ENCODE peak calls at places on chromosome 19, in nine cellular contexts. W, R, B, U, T, G, F, Y and O are unnamed samples.

GRCh38 chr19:40252395-40252794 is 25.9 kb upstream of the CCNP start:
- DNase-seq in G (no peak), U (no peak), R (no peak), T (no peak), F (no peak), Y (no peak), W (no peak), B (no peak), O (peak)

GRCh38 chr19:15283141-15283885 is 49.0 kb downstream of the BRD4 start:
- DNase-seq in B (peak), F (no peak), U (peak), T (no peak), Y (no peak), R (no peak), W (peak), G (no peak), O (no peak)

GRCh38 chr19:41589371-41589770 is 13.4 kb downstream of the CEACAM21 start:
- DNase-seq in T (no peak), G (no peak), U (no peak), Y (no peak), F (no peak), R (no peak), W (no peak), B (no peak), O (no peak)

GRCh38 chr19:9793051-9793591 is 24.6 kb upstream of the ZNF846 start:
- DNase-seq in U (peak), G (peak), Y (no peak), F (no peak), B (no peak), R (peak), T (peak), W (no peak), O (no peak)

GRCh38 chr19:51469162-51469561 is 9.2 kb upstream of the CEACAM18 start:
- DNase-seq in W (no peak), T (no peak), B (no peak), R (no peak), G (no peak), F (no peak), U (no peak), Y (no peak), O (no peak)

GRCh38 chr19:11278670-11279069 is 16.3 kb upstream of the DOCK6 start:
- DNase-seq in R (no peak), W (no peak), G (no peak), T (no peak), U (no peak), Y (no peak), F (no peak), B (no peak), O (peak)

GRCh38 chr19:2282062-2282861 is at the start of gene PEAK3:
- DNase-seq in Y (no peak), U (peak), T (no peak), F (no peak), R (no peak), B (no peak), G (no peak), W (peak), O (peak)

GRCh38 chr19:38527466-38528136 is 90.2 kb downstream of the MAP4K1 start:
- DNase-seq in T (no peak), U (no peak), F (no peak), Y (no peak), R (no peak), G (no peak), W (no peak), B (no peak), O (peak)

GRCh38 chr19:12217332-12217731 is 54.4 kb downstream of the ZNF136 start:
- DNase-seq in F (no peak), R (no peak), T (no peak), Y (no peak), U (no peak), B (no peak), G (no peak), W (no peak), O (no peak)

GRCh38 chr19:29596885-29597525 is 9.1 kb upstream of the POP4 start:
- DNase-seq in R (no peak), G (no peak), U (peak), B (no peak), Y (no peak), F (no peak), T (no peak), W (no peak), O (peak)

GRCh38 chr19:51721905-51722304 is 1.9 kb downstream of the HAS1 start:
- DNase-seq in T (no peak), F (no peak), G (no peak), U (no peak), B (no peak), Y (no peak), R (no peak), W (no peak), O (no peak)

GRCh38 chr19:38395381-38396127 is 7.1 kb downstream of the SPRED3 start:
- DNase-seq in B (no peak), U (no peak), W (no peak), R (no peak), G (no peak), F (no peak), T (peak), Y (no peak), O (no peak)

GRCh38 chr19:43634516-43634876 is 5.2 kb downstream of the CADM4 start:
- DNase-seq in F (no peak), R (no peak), W (peak), Y (no peak), U (no peak), G (peak), T (no peak), B (no peak), O (peak)

GRCh38 chr19:5672708-5673459 is 7.4 kb downstream of the MICOS13 start:
- DNase-seq in B (no peak), R (no peak), G (no peak), Y (no peak), F (no peak), U (no peak), W (no peak), T (no peak), O (no peak)

GRCh38 chr19:1105217-1105872 is 1.6 kb downstream of the GPX4 start:
- DNase-seq in B (no peak), U (no peak), R (no peak), W (no peak), G (no peak), T (no peak), Y (no peak), F (no peak), O (no peak)

GRCh38 chr19:6610934-6611370 is 20.0 kb upstream of the CD70 start:
- DNase-seq in G (no peak), T (no peak), B (peak), Y (no peak), W (no peak), F (peak), U (peak), R (no peak), O (no peak)

GRCh38 chr19:48571378-48572162 is 19.6 kb downstream of the SULT2B1 start:
- DNase-seq in T (no peak), F (no peak), R (no peak), U (no peak), W (no peak), Y (no peak), B (no peak), G (no peak), O (no peak)

GRCh38 chr19:38046254-38047047 is 139.4 kb downstream of the SIPA1L3 start:
- DNase-seq in U (no peak), G (no peak), R (no peak), F (no peak), W (no peak), Y (no peak), B (no peak), T (no peak), O (no peak)

GRCh38 chr19:23698711-23699520 is 11.9 kb upstream of the ZNF675 start:
- DNase-seq in R (peak), W (no peak), G (no peak), U (peak), T (no peak), B (no peak), Y (no peak), F (no peak), O (no peak)

GRCh38 chr19:14059652-14060155 is 2.2 kb downstream of the PALM3 start:
- DNase-seq in T (no peak), G (no peak), B (no peak), W (no peak), U (no peak), F (no peak), Y (no peak), R (no peak), O (no peak)

GRCh38 chr19:15323496-15324235 is 8.7 kb downstream of the BRD4 start:
- DNase-seq in B (no peak), W (no peak), Y (no peak), G (no peak), U (no peak), R (peak), F (no peak), T (no peak), O (no peak)

GRCh38 chr19:18586311-18586710 is 2.3 kb upstream of the REX1BD start:
- DNase-seq in F (no peak), R (no peak), T (no peak), B (no peak), U (no peak), W (no peak), G (no peak), Y (no peak), O (no peak)

GRCh38 chr19:28403698-28404099 is 809.3 kb downstream of the UQCRFS1 start:
- DNase-seq in F (no peak), T (no peak), U (no peak), G (no peak), R (no peak), Y (no peak), B (no peak), W (no peak), O (no peak)

GRCh38 chr19:40225440-40226305 is 816 bp downstream of the CCNP start:
- DNase-seq in F (no peak), B (peak), W (no peak), U (peak), Y (peak), G (no peak), T (no peak), R (no peak), O (no peak)

GRCh38 chr19:1284293-1284978 is 1.2 kb upstream of the EFNA2 start:
- DNase-seq in B (no peak), U (no peak), R (no peak), F (no peak), W (no peak), Y (no peak), T (no peak), G (no peak), O (no peak)

GRCh38 chr19:47002106-47002766 is 17.4 kb upstream of the NPAS1 start:
- DNase-seq in W (no peak), R (peak), Y (no peak), T (no peak), U (no peak), F (no peak), G (no peak), B (no peak), O (peak)

GRCh38 chr19:6041071-6041470 is 63.1 kb upstream of the RANBP3 start:
- DNase-seq in T (no peak), G (no peak), F (no peak), W (no peak), Y (no peak), R (no peak), B (no peak), U (no peak), O (no peak)

GRCh38 chr19:16886305-16886880 is 2.4 kb upstream of the F2RL3 start:
- DNase-seq in W (no peak), Y (peak), F (peak), T (no peak), B (peak), R (peak), U (peak), G (no peak), O (no peak)

GRCh38 chr19:37160153-37160552 is 12.3 kb downstream of the ZNF585A start:
- DNase-seq in F (no peak), R (no peak), T (no peak), W (no peak), G (no peak), B (no peak), U (no peak), Y (no peak), O (no peak)